ENCODE peak calls at places on chromosomes 7 and 10, in four cellular contexts. One of them, this sample, is unnamed.

GRCh38 chr7:100983451-100984187 is 14.3 kb downstream of the MUC12 start:
- DNase-seq in dorsolateral prefrontal cortex: no peak
- DNase-seq in tibial nerve: no peak
- DNase-seq in hepatocyte: peak
- DNase-seq in this sample: no peak

GRCh38 chr10:69009360-69009759 is 20.8 kb downstream of the KIFBP start:
- DNase-seq in hepatocyte: no peak
- DNase-seq in tibial nerve: no peak
- DNase-seq in dorsolateral prefrontal cortex: no peak
- DNase-seq in this sample: no peak

GRCh38 chr10:77821551-77821950 is 105.0 kb downstream of the DLG5 start:
- DNase-seq in hepatocyte: no peak
- DNase-seq in tibial nerve: no peak
- DNase-seq in dorsolateral prefrontal cortex: no peak
- DNase-seq in this sample: no peak

GRCh38 chr10:6530966-6531365 is 49.1 kb downstream of the PRKCQ start:
- DNase-seq in hepatocyte: no peak
- DNase-seq in tibial nerve: no peak
- DNase-seq in dorsolateral prefrontal cortex: no peak
- DNase-seq in this sample: no peak

GRCh38 chr7:20198295-20198694 is 18.9 kb downstream of the MACC1 start:
- DNase-seq in tibial nerve: no peak
- DNase-seq in dorsolateral prefrontal cortex: no peak
- DNase-seq in hepatocyte: no peak
- DNase-seq in this sample: no peak

GRCh38 chr7:262251-262572 is 27.8 kb upstream of the FOXL3 start:
- DNase-seq in hepatocyte: no peak
- DNase-seq in tibial nerve: no peak
- DNase-seq in dorsolateral prefrontal cortex: no peak
- DNase-seq in this sample: no peak

GRCh38 chr7:24750441-24751055 is 6.7 kb downstream of the GSDME start:
- DNase-seq in tibial nerve: no peak
- DNase-seq in dorsolateral prefrontal cortex: no peak
- DNase-seq in hepatocyte: no peak
- DNase-seq in this sample: no peak

GRCh38 chr7:142134944-142135343 is 23.4 kb downstream of the MGAM2 start:
- DNase-seq in dorsolateral prefrontal cortex: no peak
- DNase-seq in hepatocyte: no peak
- DNase-seq in tibial nerve: no peak
- DNase-seq in this sample: no peak

GRCh38 chr7:36096460-36097095 is 56.5 kb upstream of the EEPD1 start:
- DNase-seq in tibial nerve: no peak
- DNase-seq in hepatocyte: no peak
- DNase-seq in dorsolateral prefrontal cortex: no peak
- DNase-seq in this sample: no peak

GRCh38 chr7:151992375-151992774 is 33.1 kb upstream of the GALNT11 start:
- DNase-seq in dorsolateral prefrontal cortex: peak
- DNase-seq in hepatocyte: peak
- DNase-seq in tibial nerve: peak
- DNase-seq in this sample: no peak

GRCh38 chr10:122878799-122879338 is 512 bp downstream of the FAM24B start:
- DNase-seq in tibial nerve: no peak
- DNase-seq in hepatocyte: no peak
- DNase-seq in dorsolateral prefrontal cortex: no peak
- DNase-seq in this sample: no peak

GRCh38 chr10:94133239-94133638 is 139.5 kb downstream of the PLCE1 start:
- DNase-seq in tibial nerve: no peak
- DNase-seq in dorsolateral prefrontal cortex: no peak
- DNase-seq in hepatocyte: no peak
- DNase-seq in this sample: no peak

GRCh38 chr10:101052285-101052684 is 9.5 kb upstream of the KAZALD1 start:
- DNase-seq in hepatocyte: no peak
- DNase-seq in tibial nerve: no peak
- DNase-seq in dorsolateral prefrontal cortex: no peak
- DNase-seq in this sample: no peak

GRCh38 chr10:69088471-69088769 is 517 bp downstream of the SRGN start:
- DNase-seq in tibial nerve: no peak
- DNase-seq in dorsolateral prefrontal cortex: no peak
- DNase-seq in hepatocyte: no peak
- DNase-seq in this sample: no peak

GRCh38 chr7:123502216-123502615 is 32.2 kb downstream of the IQUB start:
- DNase-seq in tibial nerve: no peak
- DNase-seq in dorsolateral prefrontal cortex: no peak
- DNase-seq in hepatocyte: no peak
- DNase-seq in this sample: no peak

GRCh38 chr10:17423641-17424186 is 30.7 kb downstream of the ST8SIA6 start:
- DNase-seq in tibial nerve: no peak
- DNase-seq in dorsolateral prefrontal cortex: no peak
- DNase-seq in hepatocyte: no peak
- DNase-seq in this sample: no peak

GRCh38 chr7:137001478-137001877 is 133.0 kb downstream of the CHRM2 start:
- DNase-seq in tibial nerve: no peak
- DNase-seq in hepatocyte: no peak
- DNase-seq in dorsolateral prefrontal cortex: no peak
- DNase-seq in this sample: no peak

GRCh38 chr7:148773344-148773743 is 74.6 kb downstream of the CUL1 start:
- DNase-seq in tibial nerve: no peak
- DNase-seq in hepatocyte: no peak
- DNase-seq in dorsolateral prefrontal cortex: no peak
- DNase-seq in this sample: no peak

GRCh38 chr7:127782550-127783266 is 130.7 kb downstream of the SND1 start:
- DNase-seq in dorsolateral prefrontal cortex: no peak
- DNase-seq in tibial nerve: no peak
- DNase-seq in hepatocyte: no peak
- DNase-seq in this sample: no peak

GRCh38 chr7:105992888-105993287 is 29.8 kb downstream of the CDHR3 start:
- DNase-seq in hepatocyte: no peak
- DNase-seq in dorsolateral prefrontal cortex: no peak
- DNase-seq in tibial nerve: no peak
- DNase-seq in this sample: no peak

GRCh38 chr7:159125104-159125943 is 19.3 kb downstream of the VIPR2 start:
- DNase-seq in hepatocyte: no peak
- DNase-seq in dorsolateral prefrontal cortex: no peak
- DNase-seq in tibial nerve: no peak
- DNase-seq in this sample: no peak

DNA sequence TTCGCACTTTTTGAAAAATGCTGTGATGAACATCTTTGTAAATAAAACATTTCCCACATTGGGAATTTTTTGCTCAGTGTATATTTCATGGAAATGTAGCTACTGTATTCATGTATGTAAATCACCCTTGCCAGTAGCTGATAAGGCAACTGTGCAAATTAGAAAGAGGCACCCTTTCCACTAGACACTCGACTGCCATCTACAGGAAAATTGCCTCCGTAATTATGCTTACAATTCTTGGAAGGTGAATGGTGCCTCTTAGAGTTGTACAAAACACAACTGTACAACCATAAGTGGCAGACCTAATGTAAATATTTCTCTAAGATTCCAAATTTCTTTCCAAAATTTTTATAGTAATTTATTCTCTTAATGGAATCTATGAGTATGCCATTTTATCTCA is 491.7 kb downstream of the CCSER2 start:
- DNase-seq in dorsolateral prefrontal cortex: no peak
- DNase-seq in tibial nerve: no peak
- DNase-seq in hepatocyte: no peak
- DNase-seq in this sample: no peak
- TF ChIP-seq CTCF in dorsolateral prefrontal cortex: peak
- TF ChIP-seq CTCF in tibial nerve: no peak
- TF ChIP-seq CTCF in hepatocyte: peak
- TF ChIP-seq CTCF in this sample: no peak

GRCh38 chr10:44034946-44035345 is 350.0 kb downstream of the CXCL12 start:
- DNase-seq in dorsolateral prefrontal cortex: no peak
- DNase-seq in hepatocyte: no peak
- DNase-seq in tibial nerve: no peak
- DNase-seq in this sample: no peak
- TF ChIP-seq CTCF in dorsolateral prefrontal cortex: no peak
- TF ChIP-seq CTCF in hepatocyte: no peak
- TF ChIP-seq CTCF in tibial nerve: no peak
- TF ChIP-seq CTCF in this sample: no peak

DNA sequence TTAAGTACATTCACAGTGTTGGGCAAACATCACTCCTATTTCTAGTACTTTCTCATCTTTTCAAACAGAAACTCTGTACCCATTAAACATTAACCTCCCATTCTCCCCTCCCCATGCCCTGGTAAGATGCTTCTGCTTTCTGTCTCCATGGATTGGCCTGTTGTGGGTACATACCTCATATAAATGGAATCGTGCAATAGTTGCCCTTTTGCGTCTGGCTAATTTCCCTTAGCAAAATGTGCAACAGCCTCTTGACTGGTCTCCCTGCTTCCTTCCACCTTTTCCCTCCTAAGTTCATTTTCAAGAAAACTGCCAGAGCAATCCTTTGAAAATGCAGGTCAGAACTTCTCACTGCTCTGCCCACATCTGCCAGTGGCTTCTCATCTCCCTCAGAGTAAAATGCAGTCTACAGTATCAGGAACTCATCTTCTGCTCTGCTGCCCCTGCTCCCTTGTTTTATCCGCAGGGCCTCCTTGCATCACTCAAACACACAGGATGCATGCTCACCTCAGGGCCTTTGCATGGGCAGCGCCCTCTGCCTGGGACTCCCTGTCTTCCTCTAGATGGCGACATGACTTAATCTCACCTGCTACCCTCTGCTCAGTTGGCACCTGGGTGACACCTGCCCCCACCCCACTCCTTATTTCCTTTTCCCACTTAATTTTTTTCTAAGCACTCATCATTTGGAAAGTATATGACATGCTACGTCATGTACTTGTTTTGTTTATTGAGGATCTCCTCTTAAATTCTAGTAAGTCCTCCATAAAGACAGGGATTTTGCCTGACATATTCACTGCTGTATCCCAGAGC is 44.3 kb upstream of the ECHDC3 start:
- DNase-seq in hepatocyte: no peak
- DNase-seq in tibial nerve: no peak
- DNase-seq in dorsolateral prefrontal cortex: no peak
- DNase-seq in this sample: no peak
- TF ChIP-seq CTCF in hepatocyte: no peak
- TF ChIP-seq CTCF in tibial nerve: no peak
- TF ChIP-seq CTCF in dorsolateral prefrontal cortex: no peak
- TF ChIP-seq CTCF in this sample: no peak

DNA sequence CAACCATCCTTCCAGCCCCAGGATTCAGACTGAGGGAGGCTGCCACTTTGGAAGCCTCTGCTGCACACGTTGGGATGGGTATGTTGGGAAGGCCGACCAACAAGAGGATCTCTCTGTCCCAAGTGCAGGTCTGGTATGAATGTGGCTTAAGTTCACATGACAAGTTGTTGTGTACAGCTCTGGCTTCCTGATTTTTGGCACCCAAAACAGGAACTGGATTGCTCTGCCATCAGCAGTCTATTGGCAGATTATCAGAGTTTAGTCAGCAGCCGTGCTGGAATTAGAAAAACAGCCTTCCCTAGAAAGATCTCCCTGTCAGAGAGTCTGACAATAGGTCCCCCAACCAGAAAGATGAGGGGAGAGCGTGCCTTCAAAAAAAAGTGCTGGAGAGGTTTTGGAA is 66.9 kb downstream of the GOLGA7B start:
- DNase-seq in hepatocyte: no peak
- DNase-seq in dorsolateral prefrontal cortex: no peak
- DNase-seq in tibial nerve: peak
- DNase-seq in this sample: no peak
- TF ChIP-seq CTCF in hepatocyte: no peak
- TF ChIP-seq CTCF in dorsolateral prefrontal cortex: no peak
- TF ChIP-seq CTCF in tibial nerve: no peak
- TF ChIP-seq CTCF in this sample: no peak

GRCh38 chr7:108120196-108120595 is 10.0 kb downstream of the LAMB4 start:
- DNase-seq in tibial nerve: no peak
- DNase-seq in hepatocyte: no peak
- DNase-seq in dorsolateral prefrontal cortex: no peak
- DNase-seq in this sample: no peak

GRCh38 chr7:108112683-108113082 is 17.5 kb downstream of the LAMB4 start:
- DNase-seq in hepatocyte: no peak
- DNase-seq in dorsolateral prefrontal cortex: no peak
- DNase-seq in tibial nerve: no peak
- DNase-seq in this sample: no peak

GRCh38 chr7:108109216-108109908 is 20.8 kb downstream of the LAMB4 start:
- DNase-seq in hepatocyte: peak
- DNase-seq in dorsolateral prefrontal cortex: no peak
- DNase-seq in tibial nerve: no peak
- DNase-seq in this sample: no peak

GRCh38 chr7:108118959-108119358 is 11.2 kb downstream of the LAMB4 start:
- DNase-seq in tibial nerve: no peak
- DNase-seq in hepatocyte: no peak
- DNase-seq in dorsolateral prefrontal cortex: no peak
- DNase-seq in this sample: no peak

DNA sequence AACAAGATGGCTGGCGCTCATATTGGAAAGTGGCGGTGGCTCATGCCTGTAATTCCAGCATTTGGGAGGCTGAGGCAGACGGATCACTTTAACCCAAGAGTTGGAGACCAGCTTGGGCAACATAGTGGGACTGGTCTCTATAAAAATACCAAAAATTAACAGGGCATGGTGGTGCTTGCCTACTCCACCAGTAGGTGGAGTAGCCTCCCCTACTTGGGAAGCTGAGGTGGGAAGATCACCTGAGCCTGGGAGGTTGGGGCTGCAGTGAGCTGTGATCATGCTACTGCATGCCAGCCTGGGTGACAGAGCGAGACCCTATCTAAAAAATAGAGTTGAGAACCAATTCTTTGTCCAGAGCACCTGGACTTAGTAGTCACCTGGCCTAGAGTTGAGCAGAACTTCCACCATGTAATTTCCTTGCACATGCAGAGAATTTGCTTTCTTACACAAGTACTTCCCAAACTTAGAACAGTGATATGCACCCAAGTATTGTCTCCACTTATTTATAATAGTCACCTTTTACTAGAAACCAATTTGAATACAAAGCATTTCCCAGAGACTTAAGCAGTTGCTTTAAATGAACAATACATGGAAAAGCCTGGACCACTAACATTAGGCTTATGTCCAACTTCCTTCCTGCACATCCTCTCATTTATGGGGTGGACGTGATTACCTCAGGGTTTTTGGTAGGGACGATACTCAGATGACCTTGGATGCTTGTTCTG is 15.9 kb downstream of the LAMB4 start:
- DNase-seq in hepatocyte: peak
- DNase-seq in dorsolateral prefrontal cortex: no peak
- DNase-seq in tibial nerve: no peak
- DNase-seq in this sample: no peak
- TF ChIP-seq CTCF in hepatocyte: peak
- TF ChIP-seq CTCF in dorsolateral prefrontal cortex: peak
- TF ChIP-seq CTCF in tibial nerve: no peak
- TF ChIP-seq CTCF in this sample: no peak

GRCh38 chr7:88789480-88790064 is 6.0 kb downstream of the TEX47 start:
- DNase-seq in tibial nerve: no peak
- DNase-seq in dorsolateral prefrontal cortex: no peak
- DNase-seq in hepatocyte: peak
- DNase-seq in this sample: no peak
- TF ChIP-seq CTCF in tibial nerve: peak
- TF ChIP-seq CTCF in dorsolateral prefrontal cortex: peak
- TF ChIP-seq CTCF in hepatocyte: peak
- TF ChIP-seq CTCF in this sample: no peak

GRCh38 chr7:121547341-121548092 is 151.4 kb upstream of the FAM3C start:
- DNase-seq in hepatocyte: peak
- DNase-seq in tibial nerve: no peak
- DNase-seq in dorsolateral prefrontal cortex: no peak
- DNase-seq in this sample: no peak
- TF ChIP-seq CTCF in hepatocyte: peak
- TF ChIP-seq CTCF in tibial nerve: peak
- TF ChIP-seq CTCF in dorsolateral prefrontal cortex: peak
- TF ChIP-seq CTCF in this sample: peak

This sample was measured in activated B cell treated with CpG ODN at 0.5 μM for 24 hours.